ENCODE peak calls at places on chromosomes 11 and 22, in five cellular contexts. One of them, this sample, is unnamed.

GRCh38 chr22:32836286-32836859 is 34.9 kb downstream of the TIMP3 start:
- DNase-seq in naive thymus-derived CD4-positive, alpha-beta T cell: peak; percentile 1
- DNase-seq in CD8-positive, alpha-beta T cell: no peak
- DNase-seq in tibial artery: peak; percentile 4
- DNase-seq in IMR-90: peak; percentile 22
- DNase-seq in this sample: no peak

GRCh38 chr11:19276859-19277808 is 36.4 kb upstream of the E2F8 start:
- DNase-seq in IMR-90: no peak
- DNase-seq in CD8-positive, alpha-beta T cell: no peak
- DNase-seq in tibial artery: no peak
- DNase-seq in naive thymus-derived CD4-positive, alpha-beta T cell: no peak
- DNase-seq in this sample: no peak

GRCh38 chr11:113593698-113594308 is 112.3 kb downstream of the TMPRSS5 start:
- DNase-seq in CD8-positive, alpha-beta T cell: no peak
- DNase-seq in IMR-90: no peak
- DNase-seq in naive thymus-derived CD4-positive, alpha-beta T cell: no peak
- DNase-seq in tibial artery: no peak
- DNase-seq in this sample: no peak

GRCh38 chr11:69525516-69526452 is 44.3 kb downstream of the LINC01488 start:
- DNase-seq in tibial artery: no peak
- DNase-seq in naive thymus-derived CD4-positive, alpha-beta T cell: no peak
- DNase-seq in IMR-90: no peak
- DNase-seq in CD8-positive, alpha-beta T cell: no peak
- DNase-seq in this sample: no peak

GRCh38 chr22:46244771-46245170 is 5.3 kb downstream of the CDPF1 start:
- DNase-seq in IMR-90: no peak
- DNase-seq in CD8-positive, alpha-beta T cell: no peak
- DNase-seq in naive thymus-derived CD4-positive, alpha-beta T cell: no peak
- DNase-seq in tibial artery: peak; percentile 59
- DNase-seq in this sample: no peak

GRCh38 chr11:33157103-33158027 is 3.9 kb downstream of the CSTF3 start:
- DNase-seq in naive thymus-derived CD4-positive, alpha-beta T cell: no peak
- DNase-seq in IMR-90: no peak
- DNase-seq in CD8-positive, alpha-beta T cell: no peak
- DNase-seq in tibial artery: no peak
- DNase-seq in this sample: no peak

GRCh38 chr22:41382098-41382578 is 396 bp downstream of the TEF start:
- DNase-seq in CD8-positive, alpha-beta T cell: peak; percentile 59
- DNase-seq in naive thymus-derived CD4-positive, alpha-beta T cell: peak; percentile 74
- DNase-seq in tibial artery: peak; percentile 91
- DNase-seq in IMR-90: no peak
- DNase-seq in this sample: peak; percentile 88

GRCh38 chr11:80096736-80097135 is 655.9 kb upstream of the TENM4 start:
- DNase-seq in naive thymus-derived CD4-positive, alpha-beta T cell: no peak
- DNase-seq in CD8-positive, alpha-beta T cell: no peak
- DNase-seq in IMR-90: peak; percentile 87
- DNase-seq in tibial artery: no peak
- DNase-seq in this sample: no peak

GRCh38 chr11:61072316-61073109 is 29.8 kb upstream of the CD5 start:
- DNase-seq in IMR-90: no peak
- DNase-seq in naive thymus-derived CD4-positive, alpha-beta T cell: no peak
- DNase-seq in CD8-positive, alpha-beta T cell: no peak
- DNase-seq in tibial artery: peak; percentile 54
- DNase-seq in this sample: no peak

GRCh38 chr11:112588252-112588668 is 327.6 kb upstream of the PLET1 start:
- DNase-seq in CD8-positive, alpha-beta T cell: peak; percentile 27
- DNase-seq in IMR-90: peak; percentile 77
- DNase-seq in tibial artery: peak; percentile 65
- DNase-seq in naive thymus-derived CD4-positive, alpha-beta T cell: peak; percentile 48
- DNase-seq in this sample: no peak

GRCh38 chr11:33387996-33388395 is 130.8 kb downstream of the HIPK3 start:
- DNase-seq in IMR-90: no peak
- DNase-seq in tibial artery: no peak
- DNase-seq in naive thymus-derived CD4-positive, alpha-beta T cell: no peak
- DNase-seq in CD8-positive, alpha-beta T cell: no peak
- DNase-seq in this sample: no peak

GRCh38 chr22:43155789-43156188 is 4.4 kb downstream of the TSPO start:
- DNase-seq in CD8-positive, alpha-beta T cell: no peak
- DNase-seq in tibial artery: no peak
- DNase-seq in naive thymus-derived CD4-positive, alpha-beta T cell: no peak
- DNase-seq in IMR-90: no peak
- DNase-seq in this sample: no peak

GRCh38 chr22:50303515-50303847 is 4.0 kb downstream of the PLXNB2 start:
- DNase-seq in naive thymus-derived CD4-positive, alpha-beta T cell: no peak
- DNase-seq in CD8-positive, alpha-beta T cell: no peak
- DNase-seq in tibial artery: no peak
- DNase-seq in IMR-90: no peak
- DNase-seq in this sample: no peak
- H3K4me3 ChIP-seq in naive thymus-derived CD4-positive, alpha-beta T cell: no peak overlapping the region
- H3K4me3 ChIP-seq in CD8-positive, alpha-beta T cell: no peak overlapping the region
- H3K4me3 ChIP-seq in tibial artery: peak overlapping the region; percentile 72
- H3K4me3 ChIP-seq in IMR-90: no peak overlapping the region
- H3K4me3 ChIP-seq in this sample: no peak overlapping the region

DNA sequence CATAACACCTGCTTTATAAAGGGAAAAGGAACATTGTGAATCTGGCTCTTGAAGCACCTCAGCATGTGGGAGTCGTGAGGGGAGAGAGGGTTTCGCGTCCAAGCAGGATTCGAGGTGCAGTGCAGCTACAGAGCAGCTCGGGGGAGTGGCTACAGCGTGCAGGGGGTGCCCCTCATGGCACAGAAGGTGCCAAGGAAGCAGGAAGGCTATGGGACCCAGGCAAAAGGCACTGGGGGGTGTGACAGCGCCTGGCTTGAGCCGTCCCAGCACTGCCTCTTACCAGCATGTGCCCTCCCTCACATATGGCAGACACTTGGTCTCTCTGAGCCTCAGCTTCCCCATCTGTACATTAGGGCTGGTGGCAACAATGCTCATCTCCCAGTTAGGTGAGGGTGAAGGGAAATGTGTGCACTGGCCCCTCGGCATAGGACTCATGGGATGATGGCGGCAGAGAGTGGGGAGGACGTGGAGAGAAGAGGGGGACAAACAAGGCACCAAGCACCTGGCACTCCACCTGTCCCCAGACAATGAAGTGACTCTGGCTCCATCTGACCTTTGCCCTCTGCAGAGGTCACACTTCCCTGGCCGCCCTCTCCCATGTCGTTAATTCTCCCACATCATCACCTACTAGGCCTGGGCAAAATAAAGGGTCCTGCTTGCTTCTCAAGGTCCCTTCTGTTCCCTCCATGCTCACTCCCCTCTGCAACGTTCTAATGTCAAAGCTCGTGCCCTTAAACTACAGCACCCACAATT is 10.4 kb downstream of the TNKS1BP1 start:
- DNase-seq in CD8-positive, alpha-beta T cell: no peak
- DNase-seq in IMR-90: no peak
- DNase-seq in naive thymus-derived CD4-positive, alpha-beta T cell: no peak
- DNase-seq in tibial artery: no peak
- DNase-seq in this sample: no peak
- H3K4me1 ChIP-seq in CD8-positive, alpha-beta T cell: peaks cover 27% of the 10 kb centered on the region
- H3K4me1 ChIP-seq in IMR-90: peaks cover 46% of the 10 kb centered on the region
- H3K4me1 ChIP-seq in naive thymus-derived CD4-positive, alpha-beta T cell: peaks cover 8% of the 10 kb centered on the region
- H3K4me1 ChIP-seq in tibial artery: peaks cover 82% of the 10 kb centered on the region
- H3K4me1 ChIP-seq in this sample: peaks cover 66% of the 10 kb centered on the region

GRCh38 chr11:7533199-7534029 is 19.6 kb downstream of the PPFIBP2 start:
- DNase-seq in IMR-90: no peak
- DNase-seq in CD8-positive, alpha-beta T cell: no peak
- DNase-seq in tibial artery: no peak
- DNase-seq in naive thymus-derived CD4-positive, alpha-beta T cell: no peak
- DNase-seq in this sample: no peak
- H3K9me3 ChIP-seq in IMR-90: no peaks in the 10 kb centered on the region
- H3K9me3 ChIP-seq in CD8-positive, alpha-beta T cell: no peaks in the 10 kb centered on the region
- H3K9me3 ChIP-seq in tibial artery: no peaks in the 10 kb centered on the region
- H3K9me3 ChIP-seq in naive thymus-derived CD4-positive, alpha-beta T cell: no peaks in the 10 kb centered on the region
- H3K9me3 ChIP-seq in this sample: no peaks in the 10 kb centered on the region

GRCh38 chr11:28797536-28797935 is 689.3 kb downstream of the METTL15 start:
- DNase-seq in naive thymus-derived CD4-positive, alpha-beta T cell: no peak
- DNase-seq in tibial artery: no peak
- DNase-seq in IMR-90: no peak
- DNase-seq in CD8-positive, alpha-beta T cell: no peak
- DNase-seq in this sample: no peak
- H3K4me3 ChIP-seq in naive thymus-derived CD4-positive, alpha-beta T cell: no peak overlapping the region
- H3K4me3 ChIP-seq in tibial artery: no peak overlapping the region
- H3K4me3 ChIP-seq in IMR-90: no peak overlapping the region
- H3K4me3 ChIP-seq in CD8-positive, alpha-beta T cell: no peak overlapping the region
- H3K4me3 ChIP-seq in this sample: no peak overlapping the region

GRCh38 chr11:65557280-65558001 is 718 bp downstream of the LTBP3 start:
- DNase-seq in IMR-90: no peak
- DNase-seq in CD8-positive, alpha-beta T cell: no peak
- DNase-seq in naive thymus-derived CD4-positive, alpha-beta T cell: no peak
- DNase-seq in tibial artery: peak; percentile 74
- DNase-seq in this sample: no peak
- H3K4me1 ChIP-seq in IMR-90: peaks cover 43% of the 10 kb centered on the region
- H3K4me1 ChIP-seq in CD8-positive, alpha-beta T cell: peaks cover 68% of the 10 kb centered on the region
- H3K4me1 ChIP-seq in naive thymus-derived CD4-positive, alpha-beta T cell: peaks cover 65% of the 10 kb centered on the region
- H3K4me1 ChIP-seq in tibial artery: peaks cover 73% of the 10 kb centered on the region
- H3K4me1 ChIP-seq in this sample: peaks cover 31% of the 10 kb centered on the region

DNA sequence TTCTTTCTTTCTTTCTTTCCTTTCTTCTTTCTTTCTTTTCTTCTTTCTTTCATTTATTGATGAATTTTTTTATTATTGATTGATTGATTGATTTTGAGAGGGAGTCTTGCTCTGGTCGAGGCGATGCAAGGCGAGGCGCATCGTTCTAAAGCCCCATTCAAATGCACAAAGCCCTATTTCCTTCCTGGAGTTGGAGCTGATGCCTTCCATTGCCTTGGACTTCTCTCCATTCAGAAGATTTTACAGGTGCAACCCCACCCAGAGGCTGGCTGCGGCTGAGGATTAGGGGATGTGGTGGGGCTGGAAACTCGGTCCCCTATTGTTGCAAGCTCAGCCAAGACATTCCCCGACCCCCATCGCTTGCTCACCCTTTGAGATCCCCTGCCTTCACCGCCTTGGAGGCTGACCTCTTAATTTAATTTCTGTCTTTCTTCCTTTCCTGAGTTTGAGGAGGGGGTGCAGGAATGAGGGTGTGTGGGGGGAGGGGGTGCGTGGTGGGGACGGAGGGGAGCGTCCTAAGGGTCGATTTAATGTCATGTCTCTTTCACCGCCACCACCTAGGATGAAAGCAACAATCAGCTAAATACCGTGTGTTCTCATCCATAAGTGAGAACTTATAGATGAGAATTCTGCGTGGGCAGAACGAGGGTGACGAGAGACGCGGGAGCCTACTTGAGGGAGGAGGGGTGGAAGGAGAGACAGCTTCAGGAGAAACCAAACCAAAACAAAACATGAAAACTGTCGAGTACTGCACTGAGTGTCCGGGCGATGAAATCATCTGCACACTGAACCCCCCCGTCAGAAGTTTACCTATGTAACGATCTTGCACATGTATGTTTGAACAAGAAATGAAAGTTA is 3913.9 kb upstream of the OR11H1 start:
- DNase-seq in naive thymus-derived CD4-positive, alpha-beta T cell: no peak
- DNase-seq in tibial artery: no peak
- DNase-seq in CD8-positive, alpha-beta T cell: no peak
- DNase-seq in IMR-90: no peak
- DNase-seq in this sample: no peak
- H3K9me3 ChIP-seq in naive thymus-derived CD4-positive, alpha-beta T cell: peaks cover 40% of the 10 kb centered on the region
- H3K9me3 ChIP-seq in tibial artery: peaks cover 40% of the 10 kb centered on the region
- H3K9me3 ChIP-seq in CD8-positive, alpha-beta T cell: peaks cover 3% of the 10 kb centered on the region
- H3K9me3 ChIP-seq in IMR-90: peaks cover 36% of the 10 kb centered on the region
- H3K9me3 ChIP-seq in this sample: no peaks in the 10 kb centered on the region

DNA sequence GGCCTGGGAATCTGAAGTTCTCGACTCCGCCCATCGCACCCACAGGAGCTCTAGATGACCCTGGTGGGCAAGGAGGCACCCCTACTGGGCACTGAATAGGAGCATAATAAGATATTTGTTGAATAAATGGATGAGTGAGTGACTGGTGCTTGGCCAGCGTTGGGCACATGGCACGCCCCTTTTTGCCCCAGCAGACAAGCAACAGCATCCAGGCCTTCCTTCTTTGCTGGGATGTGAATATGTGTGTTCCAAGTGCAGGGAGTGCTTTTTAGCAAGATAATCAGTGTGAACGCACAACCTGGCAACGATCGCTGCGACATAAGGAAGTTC is 450 bp upstream of the CELF1 start:
- DNase-seq in IMR-90: no peak
- DNase-seq in CD8-positive, alpha-beta T cell: no peak
- DNase-seq in naive thymus-derived CD4-positive, alpha-beta T cell: no peak
- DNase-seq in tibial artery: no peak
- DNase-seq in this sample: no peak
- H3K4me3 ChIP-seq in IMR-90: peak overlapping the region; percentile 99
- H3K4me3 ChIP-seq in CD8-positive, alpha-beta T cell: peak overlapping the region; percentile 39
- H3K4me3 ChIP-seq in naive thymus-derived CD4-positive, alpha-beta T cell: peak overlapping the region; percentile 62
- H3K4me3 ChIP-seq in tibial artery: peak overlapping the region; percentile 97
- H3K4me3 ChIP-seq in this sample: peak overlapping the region; percentile 98

DNA sequence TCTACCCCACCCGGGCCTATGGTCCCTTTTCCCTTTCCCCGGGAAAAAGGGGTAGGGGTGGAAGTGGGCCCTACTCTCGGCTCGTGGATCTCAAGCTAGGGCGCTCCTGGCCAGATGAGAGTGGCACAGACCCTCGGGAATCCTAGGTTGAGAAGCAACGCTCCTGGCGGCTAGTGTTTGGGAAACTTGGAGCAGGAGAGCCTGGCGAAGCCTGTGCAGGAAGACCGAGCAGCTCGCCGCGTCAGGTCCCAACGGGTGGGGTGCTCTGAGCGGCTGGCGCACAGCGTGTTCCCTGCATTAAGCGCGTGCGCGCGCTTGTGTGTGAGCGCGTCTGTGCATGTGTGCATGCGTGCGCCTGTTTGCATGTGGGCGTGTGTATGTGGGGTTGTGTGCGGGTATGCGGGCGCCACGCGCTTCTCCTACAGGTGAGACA is 7.1 kb upstream of the FLI1 start:
- DNase-seq in naive thymus-derived CD4-positive, alpha-beta T cell: peak; percentile 51
- DNase-seq in tibial artery: no peak
- DNase-seq in IMR-90: peak; percentile 50
- DNase-seq in CD8-positive, alpha-beta T cell: peak; percentile 57
- DNase-seq in this sample: peak; percentile 90
- H3K4me1 ChIP-seq in naive thymus-derived CD4-positive, alpha-beta T cell: peaks cover 32% of the 10 kb centered on the region
- H3K4me1 ChIP-seq in tibial artery: peaks cover 36% of the 10 kb centered on the region
- H3K4me1 ChIP-seq in IMR-90: peaks cover 2% of the 10 kb centered on the region
- H3K4me1 ChIP-seq in CD8-positive, alpha-beta T cell: peaks cover 34% of the 10 kb centered on the region
- H3K4me1 ChIP-seq in this sample: peaks cover 62% of the 10 kb centered on the region

DNA sequence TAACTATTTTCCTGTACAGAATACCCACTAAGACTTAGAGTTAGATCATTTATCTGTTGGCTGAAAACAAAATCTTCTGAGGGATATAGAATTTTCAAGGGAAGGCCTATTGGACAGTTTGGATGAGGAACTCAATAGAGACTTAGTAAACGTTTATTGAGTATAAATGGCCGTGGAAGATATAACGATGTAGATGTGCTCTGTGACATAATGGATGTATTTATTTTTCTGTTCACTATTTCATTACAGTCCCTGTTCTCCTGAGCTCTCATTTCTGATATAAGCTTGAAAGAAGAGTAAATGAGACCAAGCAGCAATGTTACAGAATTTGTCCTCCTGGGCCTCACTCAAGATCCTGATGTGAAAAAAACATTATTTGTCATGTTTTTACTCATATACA is at the start of gene OR4A16:
- DNase-seq in IMR-90: no peak
- DNase-seq in tibial artery: no peak
- DNase-seq in CD8-positive, alpha-beta T cell: no peak
- DNase-seq in naive thymus-derived CD4-positive, alpha-beta T cell: no peak
- DNase-seq in this sample: no peak
- H3K9me3 ChIP-seq in IMR-90: peaks cover 5% of the 10 kb centered on the region
- H3K9me3 ChIP-seq in tibial artery: no peaks in the 10 kb centered on the region
- H3K9me3 ChIP-seq in CD8-positive, alpha-beta T cell: no peaks in the 10 kb centered on the region
- H3K9me3 ChIP-seq in naive thymus-derived CD4-positive, alpha-beta T cell: peaks cover under 1% of the 10 kb centered on the region
- H3K9me3 ChIP-seq in this sample: no peaks in the 10 kb centered on the region

GRCh38 chr11:62253999-62254542 is 12.0 kb downstream of the SCGB1D2 start:
- DNase-seq in naive thymus-derived CD4-positive, alpha-beta T cell: no peak
- DNase-seq in CD8-positive, alpha-beta T cell: no peak
- DNase-seq in tibial artery: no peak
- DNase-seq in IMR-90: no peak
- DNase-seq in this sample: no peak
- H3K4me3 ChIP-seq in naive thymus-derived CD4-positive, alpha-beta T cell: no peak overlapping the region
- H3K4me3 ChIP-seq in CD8-positive, alpha-beta T cell: no peak overlapping the region
- H3K4me3 ChIP-seq in tibial artery: no peak overlapping the region
- H3K4me3 ChIP-seq in IMR-90: no peak overlapping the region
- H3K4me3 ChIP-seq in this sample: no peak overlapping the region